ENCODE peak calls at places on chromosomes 4 and X, in nine cellular contexts. P, W, V, T, O, A, K, U and R are unnamed samples.

GRCh38 chr4:39178706-39179105 is 3.6 kb upstream of the WDR19 start:
- DNase-seq in P (no peak), K (no peak), V (no peak), O (no peak), T (no peak), A (no peak), W (no peak), U (no peak), R (no peak)

GRCh38 chr4:105845559-105845958 is 49.7 kb upstream of the NPNT start:
- DNase-seq in W (no peak), U (no peak), O (no peak), V (no peak), A (no peak), T (no peak), P (no peak), K (no peak), R (no peak)

GRCh38 chr4:98242538-98242937 is 18.6 kb upstream of the RAP1GDS1 start:
- DNase-seq in W (no peak), O (no peak), P (no peak), A (no peak), U (no peak), T (no peak), K (no peak), V (no peak), R (no peak)

GRCh38 chr4:18935956-18936355 is 914.4 kb upstream of the LCORL start:
- DNase-seq in V (no peak), A (no peak), W (no peak), U (no peak), O (no peak), P (no peak), T (no peak), K (no peak), R (no peak)

GRCh38 chrX:47707031-47707780 is 48.2 kb upstream of the UXT start:
- DNase-seq in W (no peak), V (no peak), O (no peak), P (no peak), U (no peak), T (no peak), A (no peak), K (no peak), R (no peak)

GRCh38 chr4:1576961-1577814 is 106.9 kb downstream of the FAM53A start:
- DNase-seq in O (no peak), A (no peak), K (no peak), P (no peak), U (peak), V (no peak), T (no peak), W (no peak), R (no peak)

GRCh38 chr4:186953601-186954260 is 230.1 kb upstream of the FAT1 start:
- DNase-seq in U (no peak), W (no peak), V (no peak), P (no peak), O (no peak), K (no peak), T (no peak), A (no peak), R (no peak)

GRCh38 chr4:120918788-120919187 is 3.7 kb downstream of the PRDM5 start:
- DNase-seq in U (no peak), K (no peak), O (no peak), W (peak), T (no peak), V (no peak), P (no peak), A (no peak), R (no peak)

GRCh38 chr4:72507167-72507566 is 61.9 kb downstream of the ADAMTS3 start:
- DNase-seq in O (no peak), P (no peak), K (no peak), W (no peak), A (no peak), V (no peak), T (no peak), U (no peak), R (no peak)

GRCh38 chr4:13892739-13893105 is 265.2 kb upstream of the BOD1L1 start:
- DNase-seq in O (no peak), V (no peak), K (no peak), U (no peak), T (no peak), W (no peak), A (no peak), P (no peak), R (no peak)

GRCh38 chr4:85555210-85555609 is 80.3 kb downstream of the ARHGAP24 start:
- DNase-seq in U (no peak), A (no peak), W (no peak), T (no peak), P (no peak), V (peak), K (no peak), O (no peak), R (no peak)

GRCh38 chrX:16993791-16994318 is 47.4 kb downstream of the REPS2 start:
- DNase-seq in P (no peak), T (no peak), W (no peak), A (no peak), K (no peak), O (no peak), U (no peak), V (no peak), R (no peak)

GRCh38 chr4:188246488-188246887 is 107.2 kb downstream of the TRIML1 start:
- DNase-seq in U (no peak), P (peak), A (no peak), T (no peak), W (no peak), V (no peak), K (no peak), O (no peak), R (no peak)

GRCh38 chrX:103240155-103240554 is 14.8 kb downstream of the TCEAL8 start:
- DNase-seq in U (no peak), W (no peak), O (no peak), K (no peak), A (no peak), T (no peak), V (no peak), P (no peak), R (no peak)

GRCh38 chrX:153499258-153499657 is 4.5 kb downstream of the BGN start:
- DNase-seq in A (no peak), P (no peak), W (no peak), T (no peak), O (no peak), K (no peak), V (no peak), U (no peak), R (no peak)

GRCh38 chr4:10074767-10075105 is 41.9 kb downstream of the WDR1 start:
- DNase-seq in T (no peak), A (peak), W (no peak), O (peak), U (no peak), V (no peak), K (no peak), P (no peak), R (no peak)

GRCh38 chr4:161936625-161937133 is 227.1 kb downstream of the FSTL5 start:
- DNase-seq in W (no peak), K (no peak), V (no peak), O (no peak), T (no peak), A (no peak), U (no peak), P (peak), R (no peak)

GRCh38 chr4:147060171-147060931 is 114.7 kb upstream of the TTC29 start:
- DNase-seq in T (no peak), U (no peak), W (no peak), K (no peak), P (no peak), A (no peak), V (no peak), O (no peak), R (no peak)

GRCh38 chr4:186812592-186812991 is 88.9 kb upstream of the FAT1 start:
- DNase-seq in T (no peak), O (no peak), P (no peak), A (no peak), U (no peak), W (no peak), K (no peak), V (no peak), R (no peak)

GRCh38 chr4:112410364-112410763 is 105.6 kb downstream of the NEUROG2 start:
- DNase-seq in W (no peak), K (no peak), A (no peak), T (no peak), O (no peak), U (no peak), V (no peak), P (no peak), R (no peak)

GRCh38 chr4:151796106-151796505 is 35.3 kb upstream of the GATB start:
- DNase-seq in P (no peak), A (no peak), O (no peak), W (no peak), K (no peak), V (no peak), T (no peak), U (no peak), R (no peak)

GRCh38 chr4:22372958-22373357 is 142.9 kb downstream of the ADGRA3 start:
- DNase-seq in P (no peak), W (no peak), O (no peak), A (no peak), T (no peak), V (no peak), U (no peak), K (no peak), R (no peak)

GRCh38 chr4:88791274-88791673 is 93.6 kb upstream of the NAP1L5 start:
- DNase-seq in U (no peak), K (no peak), P (peak), O (no peak), A (no peak), T (no peak), W (no peak), V (no peak), R (no peak)

GRCh38 chr4:76857010-76857409 is 40.9 kb downstream of the SOWAHB start:
- DNase-seq in O (no peak), T (no peak), U (no peak), K (no peak), W (no peak), A (no peak), V (no peak), P (no peak), R (no peak)

GRCh38 chr4:124722069-124722468 is 9.5 kb upstream of the ANKRD50 start:
- DNase-seq in P (no peak), T (no peak), U (no peak), W (no peak), O (no peak), K (no peak), V (no peak), A (no peak), R (no peak)

GRCh38 chrX:22135994-22136684 is 104.0 kb downstream of the PHEX start:
- DNase-seq in K (peak), W (no peak), T (no peak), O (no peak), P (peak), A (no peak), U (no peak), V (no peak), R (no peak)

GRCh38 chr4:110442309-110442708 is 33.6 kb upstream of the ENPEP start:
- DNase-seq in P (no peak), A (no peak), V (no peak), T (no peak), O (no peak), W (no peak), U (no peak), K (no peak), R (no peak)

GRCh38 chrX:150693782-150694574 is 782 bp downstream of the MTMR1 start:
- DNase-seq in W (peak), O (peak), P (peak), K (peak), U (peak), V (no peak), T (no peak), A (peak), R (peak)

GRCh38 chrX:16213970-16214369 is 46.7 kb downstream of the MAGEB17 start:
- DNase-seq in T (no peak), K (no peak), V (no peak), A (no peak), O (no peak), U (no peak), W (no peak), P (no peak), R (no peak)

DNA sequence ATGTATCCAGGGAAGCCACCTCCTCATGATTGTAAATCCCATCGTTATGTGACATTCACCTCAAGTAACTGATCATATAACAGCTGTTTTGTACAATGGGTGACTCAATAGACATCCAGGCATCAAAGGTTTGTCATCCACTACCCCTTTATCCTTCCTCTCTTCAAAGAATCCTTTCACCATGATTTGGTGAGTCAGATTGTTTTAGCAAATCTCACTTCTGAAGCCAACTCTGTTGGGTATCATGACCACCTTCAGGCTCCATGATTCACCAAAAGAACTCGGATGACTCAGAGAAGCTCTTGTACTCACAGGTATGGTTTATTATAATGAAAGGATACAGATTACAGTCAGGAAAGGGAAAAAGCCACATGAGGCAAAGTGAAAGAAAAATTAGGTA is 132.1 kb downstream of the PWWP3B start:
- DNase-seq in A (no peak), O (no peak), P (peak), K (no peak), U (no peak), V (no peak), T (no peak), W (no peak), R (no peak)
- TF ChIP-seq POLR2AphosphoS5 in A (no peak), O (no peak), P (no peak), K (no peak), U (no peak), V (no peak), T (no peak), W (no peak), R (no peak)

DNA sequence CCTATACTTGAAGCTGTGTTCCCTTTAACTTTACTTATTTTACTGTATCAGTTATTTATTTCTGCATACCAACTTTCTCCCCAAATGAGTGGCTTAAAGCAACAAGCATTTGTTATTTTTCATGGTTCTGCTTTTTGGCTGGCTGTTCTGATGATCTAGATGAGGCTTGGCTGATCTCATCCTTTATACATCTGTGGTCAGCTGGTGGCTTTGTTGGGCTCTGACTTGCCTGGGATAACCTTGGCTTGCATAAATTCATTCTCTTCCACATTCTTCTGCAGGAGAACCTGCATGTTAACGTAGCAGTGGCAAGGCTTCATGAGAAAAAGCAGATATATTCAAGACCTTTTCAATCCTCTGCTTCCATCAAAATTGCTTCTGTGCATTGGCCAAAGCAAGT is 1317.6 kb downstream of the ADGRL3 start:
- DNase-seq in T (no peak), P (no peak), K (no peak), O (no peak), V (no peak), W (no peak), A (no peak), U (no peak), R (no peak)
- TF ChIP-seq POLR2AphosphoS5 in T (no peak), P (no peak), K (no peak), O (no peak), V (no peak), W (no peak), A (no peak), U (no peak), R (no peak)

DNA sequence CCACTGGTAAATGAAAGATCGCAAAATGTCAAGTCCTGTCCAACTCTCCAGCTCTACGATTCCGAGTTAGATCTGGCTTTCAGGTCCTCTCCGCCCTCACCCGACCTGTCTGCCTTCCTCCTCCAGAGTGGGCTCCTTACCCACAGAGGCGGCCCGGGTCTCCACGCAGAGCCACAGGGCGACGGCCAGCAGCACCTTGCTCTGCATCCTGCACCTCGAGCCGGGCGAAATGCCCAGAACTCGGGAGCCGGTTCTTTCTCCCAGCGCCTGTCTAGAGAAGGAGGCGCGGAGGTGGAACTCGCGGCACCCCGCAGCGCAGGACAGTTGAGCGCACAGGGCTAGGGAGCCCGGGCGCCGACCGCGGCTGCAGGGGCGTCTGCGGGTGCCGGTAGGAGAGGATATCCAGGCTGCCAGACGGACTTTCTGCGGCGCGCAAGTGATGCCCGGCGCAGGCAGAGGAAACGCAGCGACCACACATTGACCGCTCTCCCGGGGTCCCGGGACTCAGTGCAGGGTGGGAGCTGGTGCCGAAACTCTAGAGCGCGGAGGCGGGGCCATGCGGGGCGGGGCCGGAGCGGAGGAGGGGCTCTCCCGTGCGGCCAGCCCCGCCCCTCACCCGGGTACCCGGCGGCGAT is at the start of gene KDR:
- DNase-seq in U (no peak), O (no peak), K (peak), P (no peak), W (no peak), T (no peak), A (peak), V (no peak), R (no peak)
- TF ChIP-seq POLR2AphosphoS5 in U (peak), O (no peak), K (no peak), P (no peak), W (peak), T (no peak), A (peak), V (no peak), R (no peak)

GRCh38 chrX:51747671-51748070 is 4.4 kb downstream of the GSPT2 start:
- DNase-seq in U (no peak), A (no peak), P (no peak), K (no peak), O (no peak), W (no peak), V (no peak), T (no peak), R (no peak)

GRCh38 chrX:51742586-51742985 is 656 bp upstream of the GSPT2 start:
- DNase-seq in A (no peak), U (no peak), T (no peak), W (no peak), K (no peak), P (no peak), O (no peak), V (no peak), R (no peak)

DNA sequence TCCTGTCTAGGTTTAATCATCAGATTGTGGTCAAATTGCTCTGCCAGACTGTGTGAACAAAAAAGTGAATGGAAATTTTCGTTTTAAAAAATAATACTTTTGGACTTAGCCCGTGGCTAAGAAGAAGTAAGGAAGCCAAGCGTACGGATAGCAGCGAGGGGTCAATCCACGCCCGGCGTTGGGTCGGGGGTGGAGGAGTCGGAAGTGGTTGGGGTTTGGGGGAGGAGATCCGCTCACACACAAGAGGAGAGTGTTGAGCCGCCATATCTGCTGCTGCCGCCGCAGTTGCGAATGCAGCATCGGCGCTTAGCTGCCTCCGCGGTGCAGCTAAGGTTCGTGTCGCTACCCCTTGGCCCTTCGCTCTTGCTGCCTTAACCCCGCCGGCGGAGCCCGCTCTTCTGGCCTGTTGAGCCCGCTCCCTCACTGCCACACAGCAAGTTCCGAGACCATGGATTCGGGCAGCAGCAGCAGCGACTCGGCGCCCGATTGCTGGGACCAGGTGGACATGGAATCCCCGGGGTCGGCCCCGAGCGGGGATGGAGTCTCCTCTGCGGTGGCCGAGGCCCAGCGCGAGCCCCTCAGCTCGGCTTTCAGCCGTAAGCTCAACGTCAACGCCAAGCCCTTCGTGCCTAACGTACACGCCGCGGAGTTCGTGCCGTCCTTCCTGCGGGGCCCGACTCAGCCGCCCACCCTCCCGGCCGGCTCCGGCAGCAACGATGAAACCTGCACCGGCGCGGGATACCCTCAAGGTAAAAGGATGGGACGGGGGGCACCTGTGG is at the start of gene GSPT2:
- DNase-seq in P (no peak), U (peak), O (peak), K (peak), W (peak), V (peak), T (peak), A (peak), R (peak)
- TF ChIP-seq POLR2AphosphoS5 in P (no peak), U (peak), O (peak), K (no peak), W (no peak), V (peak), T (peak), A (no peak), R (peak)

GRCh38 chr4:184387351-184387750 is 87.0 kb downstream of the IRF2 start:
- DNase-seq in A (no peak), K (no peak), T (no peak), O (no peak), V (no peak), W (no peak), U (peak), P (no peak), R (no peak)
- TF ChIP-seq POLR2AphosphoS5 in A (no peak), K (no peak), T (no peak), O (no peak), V (no peak), W (no peak), U (no peak), P (no peak), R (no peak)

GRCh38 chr4:90220453-90220852 is 93.3 kb downstream of the CCSER1 start:
- DNase-seq in P (no peak), V (no peak), O (no peak), K (no peak), T (no peak), A (no peak), W (no peak), U (no peak), R (no peak)
- TF ChIP-seq POLR2AphosphoS5 in P (no peak), V (no peak), O (no peak), K (no peak), T (no peak), A (no peak), W (no peak), U (no peak), R (no peak)

DNA sequence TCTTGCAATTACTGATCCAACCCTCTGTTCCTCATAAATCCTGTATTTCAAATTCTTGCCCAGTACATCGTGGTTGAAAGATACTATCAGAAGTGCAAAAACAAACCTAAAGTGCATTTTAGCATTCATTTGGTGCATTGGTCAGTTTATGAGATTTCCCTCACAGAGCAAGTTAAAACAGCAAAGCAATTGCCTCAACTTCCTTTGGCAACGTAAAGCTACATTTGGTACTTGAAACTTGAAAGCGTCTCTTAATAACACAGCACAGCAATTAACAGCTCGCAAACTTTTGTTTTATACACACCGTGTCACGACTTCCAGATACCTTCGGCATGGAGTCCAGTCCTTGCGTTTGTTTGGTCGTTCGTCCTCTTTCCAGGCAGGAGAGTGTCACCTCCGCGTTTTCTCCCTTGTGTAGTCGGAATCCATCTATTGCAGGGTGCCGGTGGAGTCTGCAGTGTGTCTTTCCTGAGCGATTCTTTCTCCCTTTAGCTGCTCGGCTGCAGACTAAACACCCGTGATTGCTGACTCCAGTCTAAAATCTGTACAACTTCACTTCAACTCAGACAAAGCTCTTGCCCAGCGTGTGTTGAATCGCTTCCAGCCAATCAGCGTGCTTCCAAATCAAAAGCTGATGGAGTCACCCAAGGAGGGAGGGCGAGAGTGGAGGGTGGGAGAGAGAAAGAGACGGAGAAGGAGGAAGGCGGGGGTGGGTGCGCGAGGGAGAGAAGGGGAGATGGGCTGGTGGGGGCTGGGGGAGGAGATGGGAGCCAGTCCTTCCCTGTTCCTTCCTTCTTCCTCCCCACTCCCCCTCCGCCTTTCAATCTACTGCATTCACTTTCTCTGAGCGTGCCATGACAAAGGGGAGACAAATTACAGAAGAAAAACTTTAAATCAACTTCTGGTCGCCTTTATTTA is at the start of gene PCDH18:
- DNase-seq in K (peak), T (no peak), A (peak), O (no peak), U (no peak), W (peak), P (no peak), V (peak), R (no peak)
- TF ChIP-seq POLR2AphosphoS5 in K (peak), T (no peak), A (peak), O (no peak), U (peak), W (peak), P (no peak), V (no peak), R (no peak)